ENCODE peak calls at places on chromosomes 4 and X, in four cellular contexts. O, Z, V and G are unnamed samples.

GRCh38 chr4:122503214-122503613 is 46.7 kb upstream of the IL2 start:
- DNase-seq in O (no peak), Z (no peak), V (no peak), G (no peak)

GRCh38 chr4:78150465-78150864 is 93.3 kb downstream of the FRAS1 start:
- DNase-seq in O (no peak), Z (peak; percentile 85), V (no peak), G (no peak)

GRCh38 chr4:143025111-143025704 is 159.5 kb upstream of the USP38 start:
- DNase-seq in O (no peak), Z (peak; percentile 9), V (no peak), G (peak; percentile 65)

GRCh38 chr4:11293866-11294265 is 134.8 kb downstream of the HS3ST1 start:
- DNase-seq in O (no peak), Z (no peak), V (no peak), G (no peak)

GRCh38 chr4:113955948-113956347 is 23.5 kb downstream of the ARSJ start:
- DNase-seq in O (no peak), Z (no peak), V (peak; percentile 12), G (no peak)

GRCh38 chrX:11886745-11887144 is 128.7 kb downstream of the MSL3 start:
- DNase-seq in O (no peak), Z (no peak), V (no peak), G (no peak)

GRCh38 chrX:12956704-12957541 is 18.0 kb upstream of the TMSB4X start:
- DNase-seq in O (peak; percentile 84), Z (no peak), V (peak; percentile 91), G (peak; percentile 41)

GRCh38 chr4:41204400-41204978 is 9.9 kb downstream of the APBB2 start:
- DNase-seq in O (no peak), Z (peak; percentile 30), V (no peak), G (no peak)

GRCh38 chr4:156718226-156718625 is 253.4 kb downstream of the PDGFC start:
- DNase-seq in O (no peak), Z (no peak), V (no peak), G (no peak)

GRCh38 chr4:105140684-105141490 is 5.8 kb upstream of the TET2 start:
- DNase-seq in O (peak; percentile 48), Z (peak; percentile 54), V (no peak), G (peak; percentile 68)

GRCh38 chrX:19990225-19990518 is 689 bp downstream of the BCLAF3 start:
- DNase-seq in O (no peak), Z (no peak), V (no peak), G (no peak)

GRCh38 chr4:40550900-40551546 is 78.6 kb downstream of the RBM47 start:
- DNase-seq in O (peak; percentile 44), Z (peak; percentile 54), V (peak; percentile 76), G (peak; percentile 55)

GRCh38 chr4:129323630-129324029 is 227.7 kb downstream of the C4orf33 start:
- DNase-seq in O (no peak), Z (no peak), V (no peak), G (no peak)

GRCh38 chr4:55127521-55127920 is 2.1 kb upstream of the KDR start:
- DNase-seq in O (no peak), Z (no peak), V (no peak), G (no peak)

GRCh38 chr4:836003-836511 is 10.1 kb upstream of the CPLX1 start:
- DNase-seq in O (no peak), Z (no peak), V (no peak), G (no peak)

GRCh38 chrX:23952984-23953907 is 45.4 kb downstream of the CXorf58 start:
- DNase-seq in O (peak; percentile 73), Z (no peak), V (peak; percentile 21), G (peak; percentile 43)

GRCh38 chr4:138196153-138196552 is 46.0 kb downstream of the SLC7A11 start:
- DNase-seq in O (no peak), Z (no peak), V (no peak), G (no peak)

GRCh38 chr4:149112109-149112508 is 669.9 kb upstream of the NR3C2 start:
- DNase-seq in O (no peak), Z (no peak), V (no peak), G (peak; percentile 20)

GRCh38 chr4:76280488-76281441 is 25.8 kb upstream of the STBD1 start:
- DNase-seq in O (no peak), Z (no peak), V (no peak), G (no peak)

GRCh38 chrX:64097891-64098290 is 107.6 kb downstream of the AMER1 start:
- DNase-seq in O (no peak), Z (no peak), V (no peak), G (no peak)

GRCh38 chrX:64093761-64094160 is 111.7 kb downstream of the AMER1 start:
- DNase-seq in O (no peak), Z (no peak), V (no peak), G (peak; percentile 67)
- TF ChIP-seq JUNB in O (no peak), Z (no peak), V (no peak), G (no peak)

GRCh38 chr4:153205028-153205648 is 895 bp downstream of the TRIM2 start:
- DNase-seq in O (no peak), Z (peak; percentile 45), V (peak; percentile 24), G (peak; percentile 63)

GRCh38 chr4:153207027-153207426 is 2.8 kb downstream of the TRIM2 start:
- DNase-seq in O (no peak), Z (no peak), V (no peak), G (peak; percentile 44)

GRCh38 chr4:153206534-153206933 is 2.3 kb downstream of the TRIM2 start:
- DNase-seq in O (no peak), Z (no peak), V (no peak), G (peak; percentile 95)

GRCh38 chr4:153204247-153205027 is at the start of gene TRIM2:
- DNase-seq in O (peak; percentile 59), Z (peak; percentile 71), V (no peak), G (peak; percentile 95)

GRCh38 chr4:153205757-153206156 is 1.5 kb downstream of the TRIM2 start:
- DNase-seq in O (no peak), Z (no peak), V (no peak), G (peak; percentile 64)
- TF ChIP-seq EZH2 in O (no peak), Z (no peak), V (no peak), G (no peak)

GRCh38 chrX:38403834-38404233 is 51.4 kb downstream of the OTC start:
- DNase-seq in O (no peak), Z (no peak), V (no peak), G (no peak)

GRCh38 chrX:38409289-38409688 is 56.9 kb downstream of the OTC start:
- DNase-seq in O (no peak), Z (no peak), V (no peak), G (peak; percentile 2)
- TF ChIP-seq JUNB in O (no peak), Z (no peak), V (no peak), G (no peak)

GRCh38 chr4:8874896-8875680 is 3.4 kb upstream of the HMX1 start:
- DNase-seq in O (no peak), Z (no peak), V (no peak), G (no peak)

GRCh38 chr4:8874003-8874895 is 2.6 kb upstream of the HMX1 start:
- DNase-seq in O (no peak), Z (no peak), V (no peak), G (no peak)

GRCh38 chr4:8871417-8872401 is at the start of gene HMX1:
- DNase-seq in O (no peak), Z (no peak), V (no peak), G (peak; percentile 80)

GRCh38 chr4:8870647-8871416 is 807 bp downstream of the HMX1 start:
- DNase-seq in O (no peak), Z (no peak), V (no peak), G (peak; percentile 54)

DNA sequence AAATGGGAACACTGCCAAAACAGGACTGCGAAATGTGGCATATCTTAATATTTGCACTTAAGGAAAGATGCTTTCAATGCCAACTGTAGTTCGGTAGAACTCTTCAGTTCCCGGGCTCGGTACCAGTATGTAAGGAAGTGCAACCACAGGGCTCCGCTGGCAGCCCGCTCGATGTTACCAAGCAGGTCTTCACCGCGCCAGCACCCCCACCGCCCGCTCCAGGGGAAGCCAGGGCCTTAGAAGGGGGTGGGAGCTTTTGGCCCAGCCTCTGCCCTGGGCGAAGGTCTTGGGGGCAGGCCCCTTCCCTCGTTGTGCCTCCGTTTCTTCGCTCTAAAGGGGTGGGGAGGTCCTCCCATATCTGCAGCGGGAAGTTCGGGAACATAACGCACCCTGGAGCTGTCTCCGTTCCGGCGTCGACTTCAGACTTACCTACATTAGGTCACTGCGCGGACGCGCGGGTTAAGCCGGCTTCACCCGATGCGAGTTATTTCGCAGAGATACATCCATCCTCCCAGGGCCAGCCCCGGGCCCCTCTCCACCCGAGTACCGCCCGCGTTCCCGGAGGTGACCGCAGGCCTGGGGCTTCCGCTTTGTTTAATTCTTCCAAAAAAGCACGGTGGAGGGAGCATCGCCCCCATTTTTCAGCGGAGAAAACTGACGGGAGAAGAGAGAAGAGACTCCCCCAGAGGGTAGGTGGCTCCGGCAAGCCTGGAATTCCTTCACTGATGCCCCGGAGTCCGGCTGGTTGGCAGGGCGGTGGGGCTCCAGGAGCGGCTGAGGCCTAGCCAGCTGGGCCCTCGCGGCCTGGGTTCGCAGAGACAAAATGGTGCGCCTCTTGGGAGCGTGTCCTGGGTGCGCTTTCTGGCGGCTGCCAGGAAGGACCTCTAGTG is 1.0 kb upstream of the HMX1 start:
- DNase-seq in O (no peak), Z (no peak), V (no peak), G (peak; percentile 54)
- TF ChIP-seq EZH2 in O (no peak), Z (peak; percentile 46), V (no peak), G (peak; percentile 94)

GRCh38 chr4:32847466-32847865 is 2127.3 kb downstream of the PCDH7 start:
- DNase-seq in O (no peak), Z (no peak), V (no peak), G (peak; percentile 17)
- TF ChIP-seq JUNB in O (no peak), Z (no peak), V (no peak), G (no peak)